ENCODE peak calls at places on chromosomes 12 and 14, in five cellular contexts. N is GM12878, Z is upper lobe of left lung, V is K562, I is HepG2. Q is an unnamed sample.

GRCh38 chr14:95725685-95726336 is 11.9 kb upstream of the TCL1A start:
- ATAC-seq in I (no peak), N (peak), Z (no peak), V (no peak), Q (no peak)

GRCh38 chr12:9702239-9702638 is 30.7 kb downstream of the CLECL1 start:
- ATAC-seq in Z (no peak), I (no peak), N (no peak), V (no peak), Q (no peak)

GRCh38 chr12:122730215-122731014 is at the start of gene HCAR1:
- ATAC-seq in V (peak), Z (peak), N (no peak), I (peak), Q (no peak)

GRCh38 chr12:18443768-18444437 is 182.6 kb downstream of the PIK3C2G start:
- ATAC-seq in N (no peak), Z (peak), V (no peak), I (no peak), Q (no peak)

GRCh38 chr12:131865196-131865875 is 29.1 kb upstream of the ULK1 start:
- ATAC-seq in V (no peak), Z (no peak), N (no peak), I (no peak), Q (no peak)

GRCh38 chr14:54133896-54134295 is 177.3 kb upstream of the BMP4 start:
- ATAC-seq in N (no peak), V (no peak), I (peak), Z (no peak), Q (no peak)

GRCh38 chr12:114858388-114859146 is 174.6 kb upstream of the TBX3 start:
- ATAC-seq in Z (no peak), V (no peak), N (no peak), I (peak), Q (no peak)

GRCh38 chr14:71758198-71758955 is 173.9 kb upstream of the RGS6 start:
- ATAC-seq in I (no peak), N (peak), Z (no peak), V (no peak), Q (no peak)

GRCh38 chr12:108896331-108896730 is 16.4 kb downstream of the DAO start:
- ATAC-seq in I (no peak), Z (no peak), N (no peak), V (no peak), Q (no peak)

GRCh38 chr14:78403278-78403815 is 233.2 kb downstream of the NRXN3 start:
- ATAC-seq in Z (no peak), N (peak), V (no peak), I (no peak), Q (no peak)

GRCh38 chr12:46401703-46402102 is 29.1 kb upstream of the SLC38A2 start:
- ATAC-seq in V (peak), Z (peak), N (no peak), I (no peak), Q (no peak)

GRCh38 chr14:75426332-75427125 is 1.3 kb upstream of the JDP2 start:
- ATAC-seq in I (peak), N (peak), Z (peak), V (no peak), Q (no peak)

GRCh38 chr12:63915105-63915830 is 70.8 kb downstream of the SRGAP1 start:
- ATAC-seq in N (no peak), V (no peak), I (no peak), Z (no peak), Q (no peak)

GRCh38 chr12:44428825-44429224 is 447.3 kb downstream of the NELL2 start:
- ATAC-seq in N (no peak), Z (no peak), I (no peak), V (no peak), Q (no peak)

GRCh38 chr12:64160718-64161060 is 61.4 kb downstream of the KICS2 start:
- ATAC-seq in Z (peak), I (no peak), N (no peak), V (no peak), Q (no peak)

GRCh38 chr14:54502602-54503001 is 7.1 kb upstream of the CGRRF1 start:
- ATAC-seq in V (peak), N (peak), Z (peak), I (no peak), Q (peak)

GRCh38 chr12:54936736-54937135 is 47.8 kb downstream of the TESPA1 start:
- ATAC-seq in Z (no peak), I (no peak), V (no peak), N (no peak), Q (no peak)

GRCh38 chr12:102120886-102121285 is 903 bp downstream of the PARPBP start:
- ATAC-seq in N (peak), Z (no peak), I (peak), V (peak), Q (no peak)

GRCh38 chr14:22011243-22011642 is 337.6 kb upstream of the OR4E1 start:
- ATAC-seq in V (no peak), I (no peak), N (no peak), Z (peak), Q (peak)

GRCh38 chr12:113980537-113981337 is 14.6 kb upstream of the RBM19 start:
- ATAC-seq in N (peak), V (peak), Z (peak), I (peak), Q (no peak)

GRCh38 chr14:96104469-96105057 is 65.4 kb downstream of the C14orf132 start:
- ATAC-seq in N (peak), I (peak), V (no peak), Z (peak), Q (peak)

GRCh38 chr14:22811752-22812151 is 3.5 kb downstream of the SLC7A7 start:
- ATAC-seq in I (no peak), V (no peak), N (peak), Z (peak), Q (no peak)

GRCh38 chr12:101044512-101045074 is 165.4 kb downstream of the SLC5A8 start:
- ATAC-seq in I (no peak), V (no peak), N (no peak), Z (no peak), Q (no peak)

GRCh38 chr12:125038976-125039625 is 26.1 kb upstream of the AACS start:
- ATAC-seq in Z (no peak), V (peak), N (no peak), I (peak), Q (no peak)

GRCh38 chr14:101721951-101722661 is 39.4 kb upstream of the PPP2R5C start:
- ATAC-seq in V (no peak), Z (peak), I (no peak), N (peak), Q (peak)

GRCh38 chr14:78959674-78960264 is 789.6 kb downstream of the NRXN3 start:
- ATAC-seq in N (peak), V (peak), I (peak), Z (peak), Q (peak)

GRCh38 chr12:122190842-122191668 is 8.1 kb downstream of the LRRC43 start:
- ATAC-seq in Z (peak), V (peak), I (peak), N (peak), Q (no peak)

GRCh38 chr14:94009767-94010166 is 12.7 kb downstream of the CCDC197 start:
- ATAC-seq in I (no peak), N (peak), V (no peak), Z (no peak), Q (no peak)

GRCh38 chr14:22084393-22085281 is 411.0 kb upstream of the OR4E1 start:
- ATAC-seq in I (peak), V (no peak), Z (peak), N (peak), Q (peak)

GRCh38 chr14:98692832-98693231 is 579.2 kb downstream of the BCL11B start:
- ATAC-seq in Z (no peak), V (no peak), N (no peak), I (no peak), Q (no peak)

GRCh38 chr12:91926810-91927209 is 218.8 kb downstream of the BTG1 start:
- ATAC-seq in N (no peak), I (peak), V (no peak), Z (no peak), Q (peak)

GRCh38 chr14:77580477-77580876 is 36.0 kb downstream of the SPTLC2 start:
- ATAC-seq in N (peak), Z (no peak), I (no peak), V (peak), Q (no peak)

GRCh38 chr12:96387981-96388380 is 12.3 kb downstream of the CDK17 start:
- ATAC-seq in Z (peak), N (no peak), I (no peak), V (no peak), Q (no peak)
- H3K27ac ChIP-seq in Z (no peak), N (no peak), I (no peak), V (no peak), Q (no peak)

DNA sequence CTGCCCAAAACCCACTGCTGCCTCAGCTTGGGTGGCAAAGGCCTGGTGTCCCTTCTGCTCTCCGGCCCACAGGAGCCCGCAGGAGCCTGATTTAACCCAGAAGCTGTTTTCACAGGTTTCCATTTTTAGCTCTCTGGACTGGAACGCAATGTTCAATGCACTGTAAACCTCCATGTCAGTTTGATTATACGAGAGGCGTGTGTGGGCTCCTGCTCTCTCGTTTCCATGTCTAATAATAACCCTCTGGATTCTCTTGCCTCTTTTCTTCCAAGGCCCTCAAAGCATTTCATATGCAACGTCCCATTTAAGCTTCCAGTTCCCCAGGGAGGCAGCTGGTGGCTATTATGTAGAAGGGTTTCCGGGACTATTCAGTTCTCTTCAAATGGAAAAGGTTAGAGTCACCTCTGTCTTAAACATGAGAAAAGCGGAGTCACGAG is 161.1 kb downstream of the SUDS3 start:
- ATAC-seq in N (no peak), I (no peak), Z (no peak), V (no peak), Q (peak)
- TF ChIP-seq EP300 in N (no peak), I (no peak), Z (no peak), V (no peak), Q (peak)

GRCh38 chr12:66755727-66756395 is 77.0 kb upstream of the GRIP1 start:
- ATAC-seq in I (no peak), Z (no peak), N (no peak), V (no peak), Q (no peak)

GRCh38 chr12:66756631-66757030 is 77.8 kb upstream of the GRIP1 start:
- ATAC-seq in V (no peak), I (no peak), N (no peak), Z (no peak), Q (no peak)

GRCh38 chr12:66746489-66747201 is 67.8 kb upstream of the GRIP1 start:
- ATAC-seq in I (no peak), V (no peak), Z (no peak), N (no peak), Q (no peak)

GRCh38 chr12:66753810-66754209 is 74.9 kb upstream of the GRIP1 start:
- ATAC-seq in Z (no peak), V (no peak), N (no peak), I (no peak), Q (no peak)

GRCh38 chr12:66751432-66752113 is 72.7 kb upstream of the GRIP1 start:
- ATAC-seq in Z (no peak), V (no peak), I (no peak), N (no peak), Q (no peak)
- TF ChIP-seq POLR2AphosphoS5 in Z (no peak), V (no peak), I (no peak), N (no peak), Q (no peak)

DNA sequence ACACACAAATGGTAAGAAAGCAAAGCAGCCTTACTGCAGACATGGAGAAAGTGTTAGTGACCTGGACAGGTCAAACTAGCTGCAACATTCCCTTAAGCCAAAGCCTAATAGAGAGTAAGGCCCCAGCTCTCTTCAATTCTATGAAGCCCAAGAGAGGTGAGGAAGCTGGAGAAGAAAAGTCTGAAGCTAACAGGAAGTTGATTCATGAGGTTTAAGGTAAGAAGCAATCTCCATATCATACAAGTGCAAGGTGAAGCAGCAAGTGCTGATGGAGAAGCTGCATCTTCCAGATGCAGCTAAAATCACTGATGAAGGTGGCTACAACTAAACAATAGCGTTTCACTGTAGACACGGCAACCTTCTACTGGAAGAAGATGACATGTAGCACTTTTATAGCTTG is 53.5 kb downstream of the PPP1R12A start:
- ATAC-seq in I (no peak), V (peak), Z (no peak), N (no peak), Q (no peak)
- H3K27ac ChIP-seq in I (no peak), V (no peak), Z (no peak), N (no peak), Q (no peak)

GRCh38 chr12:58310828-58311273 is 369.5 kb downstream of the ATP23 start:
- ATAC-seq in Z (peak), N (peak), V (no peak), I (no peak), Q (peak)
- TF ChIP-seq EP300 in Z (no peak), N (no peak), V (no peak), I (no peak), Q (no peak)

DNA sequence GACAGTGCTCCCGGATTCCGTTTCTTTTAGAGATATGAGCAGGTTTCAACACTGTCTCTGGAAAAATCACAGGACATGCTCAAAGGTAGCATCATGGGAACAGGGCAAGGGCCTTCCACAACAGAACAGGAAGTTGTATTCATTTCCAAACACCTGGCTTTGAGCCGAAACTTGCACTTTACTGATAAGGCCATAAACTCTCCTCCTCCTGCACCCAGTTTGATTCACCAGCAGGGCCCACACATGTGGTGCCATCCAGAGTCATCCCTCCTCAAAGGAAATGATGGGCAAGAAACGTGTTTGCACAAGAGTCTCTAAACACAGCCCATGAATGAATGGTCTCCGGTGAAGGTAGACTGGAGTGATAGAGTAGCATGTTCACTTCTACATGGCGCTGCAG is 268.4 kb upstream of the FKBP4 start:
- ATAC-seq in N (no peak), V (no peak), Z (no peak), I (no peak), Q (no peak)
- TF ChIP-seq POLR2AphosphoS5 in N (no peak), V (no peak), Z (no peak), I (no peak), Q (no peak)

GRCh38 chr12:50529345-50529744 is 24.6 kb downstream of the DIP2B start:
- ATAC-seq in I (no peak), N (no peak), Z (peak), V (no peak), Q (no peak)
- H3K27ac ChIP-seq in I (peak), N (no peak), Z (no peak), V (no peak), Q (no peak)

GRCh38 chr12:6294533-6295186 is 15.8 kb upstream of the PLEKHG6 start:
- ATAC-seq in Z (no peak), N (peak), I (peak), V (peak), Q (peak)
- TF ChIP-seq EP300 in Z (no peak), N (no peak), I (peak), V (no peak), Q (no peak)